ENCODE peak calls at places on chromosomes 5 and 9, in eight cellular contexts. T, L, U, W, Z, P, G and X are unnamed samples.

GRCh38 chr5:32507738-32508434 is 63.3 kb upstream of the ZFR start:
- DNase-seq in G (no peak), P (no peak), U (peak), T (no peak), W (peak), L (no peak), Z (peak), X (peak)

GRCh38 chr9:32427111-32427873 is 42.8 kb downstream of the ACO1 start:
- DNase-seq in W (no peak), U (peak), T (no peak), L (peak), P (no peak), G (no peak), Z (no peak), X (no peak)

GRCh38 chr9:127506814-127507750 is 55.8 kb downstream of the LRSAM1 start:
- DNase-seq in U (no peak), G (no peak), Z (peak), L (no peak), T (no peak), W (no peak), P (no peak), X (no peak)

GRCh38 chr9:134204991-134205578 is 40.7 kb upstream of the RNU6ATAC start:
- DNase-seq in P (no peak), W (peak), L (no peak), T (no peak), G (no peak), Z (no peak), U (no peak), X (no peak)

GRCh38 chr9:135335691-135336181 is 143.8 kb upstream of the PPP1R26 start:
- DNase-seq in W (no peak), L (no peak), U (no peak), T (no peak), P (no peak), G (no peak), Z (no peak), X (no peak)

GRCh38 chr9:97788763-97789663 is 64.0 kb upstream of the FOXE1 start:
- DNase-seq in P (no peak), U (peak), T (no peak), Z (no peak), W (no peak), L (no peak), G (no peak), X (peak)

GRCh38 chr9:106859957-106860715 is 2.8 kb upstream of the ZNF462 start:
- DNase-seq in Z (peak), L (no peak), G (no peak), W (no peak), P (no peak), T (no peak), U (peak), X (peak)

GRCh38 chr9:38417003-38417965 is 7.0 kb downstream of the IGFBPL1 start:
- DNase-seq in Z (no peak), L (no peak), P (peak), T (peak), U (peak), W (no peak), G (peak), X (peak)

GRCh38 chr5:149387081-149387611 is 8.1 kb upstream of the IL17B start:
- DNase-seq in G (no peak), Z (no peak), T (no peak), W (no peak), U (no peak), P (no peak), L (no peak), X (no peak)

GRCh38 chr5:176436641-176437040 is 11.5 kb upstream of the FAF2 start:
- DNase-seq in L (no peak), G (no peak), T (no peak), P (no peak), Z (peak), W (no peak), U (peak), X (no peak)

GRCh38 chr5:179413711-179414458 is 68.6 kb upstream of the ADAMTS2 start:
- DNase-seq in G (no peak), T (no peak), L (no peak), Z (no peak), W (no peak), P (no peak), U (no peak), X (no peak)

GRCh38 chr9:87950765-87951488 is 23.4 kb downstream of the CDK20 start:
- DNase-seq in T (no peak), G (no peak), W (no peak), Z (peak), U (peak), P (peak), L (no peak), X (peak)

GRCh38 chr5:25707093-25707492 is 1062.3 kb upstream of the CDH10 start:
- DNase-seq in W (no peak), G (no peak), Z (no peak), T (no peak), U (no peak), L (no peak), P (no peak), X (no peak)

GRCh38 chr5:9059920-9060691 is 485.8 kb downstream of the SEMA5A start:
- DNase-seq in P (no peak), W (peak), G (no peak), Z (peak), U (peak), L (no peak), T (no peak), X (peak)

GRCh38 chr9:79969383-79969782 is 397.6 kb downstream of the TLE4 start:
- DNase-seq in G (no peak), L (no peak), U (no peak), W (no peak), P (no peak), Z (no peak), T (no peak), X (no peak)

GRCh38 chr5:138440226-138441073 is 1.6 kb downstream of the REEP2 start:
- DNase-seq in T (no peak), P (no peak), G (no peak), U (no peak), L (no peak), Z (no peak), W (no peak), X (no peak)

GRCh38 chr9:16652511-16653101 is 217.9 kb downstream of the BNC2 start:
- DNase-seq in U (no peak), Z (no peak), W (no peak), G (no peak), L (no peak), P (no peak), T (no peak), X (no peak)

GRCh38 chr5:74316064-74316586 is 324.4 kb downstream of the ENC1 start:
- DNase-seq in T (peak), G (no peak), P (no peak), Z (peak), L (no peak), U (peak), W (peak), X (peak)

GRCh38 chr5:38500861-38501260 is 55.6 kb downstream of the LIFR start:
- DNase-seq in W (peak), G (no peak), Z (peak), L (no peak), T (no peak), P (no peak), U (peak), X (peak)

GRCh38 chr5:159536626-159537025 is 206.3 kb upstream of the IL12B start:
- DNase-seq in L (no peak), T (no peak), G (no peak), P (no peak), Z (no peak), U (peak), W (no peak), X (no peak)

GRCh38 chr5:148615644-148616283 is 38.6 kb downstream of the HTR4 start:
- DNase-seq in U (peak), W (peak), Z (no peak), T (no peak), P (no peak), G (no peak), L (no peak), X (no peak)

GRCh38 chr5:52469835-52470234 is 317.9 kb upstream of the ITGA1 start:
- DNase-seq in P (peak), Z (no peak), U (no peak), G (no peak), T (no peak), L (no peak), W (no peak), X (no peak)

GRCh38 chr9:95726756-95727155 is 148.7 kb upstream of the ERCC6L2 start:
- DNase-seq in T (no peak), U (peak), P (peak), L (no peak), G (no peak), W (peak), Z (peak), X (peak)

GRCh38 chr5:54301215-54301614 is 9.2 kb downstream of the ARL15 start:
- DNase-seq in U (no peak), T (no peak), W (no peak), L (no peak), G (no peak), Z (no peak), P (peak), X (no peak)

GRCh38 chr5:161548472-161549094 is 2.1 kb upstream of the GABRB2 start:
- DNase-seq in T (no peak), U (no peak), Z (peak), P (no peak), L (no peak), W (no peak), G (no peak), X (no peak)

GRCh38 chr5:37710965-37711364 is 128.9 kb downstream of the GDNF start:
- DNase-seq in W (no peak), T (no peak), U (peak), L (no peak), P (no peak), G (no peak), Z (no peak), X (no peak)

GRCh38 chr5:138226917-138227316 is 13.8 kb upstream of the CDC23 start:
- DNase-seq in U (no peak), W (no peak), P (no peak), L (no peak), T (no peak), Z (no peak), G (no peak), X (no peak)

GRCh38 chr9:18768951-18769622 is 263.9 kb downstream of the SAXO1 start:
- DNase-seq in P (no peak), T (no peak), Z (no peak), W (no peak), L (no peak), U (no peak), G (no peak), X (no peak)

GRCh38 chr9:135023389-135023788 is 64.1 kb upstream of the OLFM1 start:
- DNase-seq in P (no peak), W (no peak), U (peak), Z (peak), L (no peak), T (no peak), G (no peak), X (peak)

GRCh38 chr9:116219686-116220085 is 66.1 kb downstream of the PAPPA start:
- DNase-seq in W (no peak), G (no peak), T (no peak), Z (no peak), P (no peak), U (no peak), L (no peak), X (no peak)

GRCh38 chr5:76473676-76474075 is 70.6 kb downstream of the IQGAP2 start:
- DNase-seq in L (no peak), P (no peak), Z (no peak), U (no peak), T (peak), W (no peak), G (no peak), X (no peak)

GRCh38 chr5:31561936-31562335 is 29.8 kb downstream of the C5orf22 start:
- DNase-seq in Z (no peak), W (no peak), P (no peak), G (no peak), U (no peak), L (no peak), T (no peak), X (no peak)

GRCh38 chr9:127316586-127317383 is 52.2 kb downstream of the GARNL3 start:
- DNase-seq in U (peak), T (no peak), P (no peak), Z (peak), L (no peak), G (no peak), W (no peak), X (no peak)

GRCh38 chr5:107389130-107389553 is 281.6 kb downstream of the EFNA5 start:
- DNase-seq in L (no peak), Z (no peak), G (no peak), U (peak), P (peak), W (peak), T (no peak), X (peak)

GRCh38 chr5:34687269-34688011 is 31.3 kb downstream of the RAI14 start:
- DNase-seq in Z (no peak), T (no peak), L (no peak), U (no peak), P (no peak), G (no peak), W (no peak), X (no peak)

GRCh38 chr5:82308997-82309670 is 31.0 kb upstream of the RPS23 start:
- DNase-seq in G (no peak), L (no peak), U (no peak), P (no peak), Z (no peak), W (no peak), T (no peak), X (no peak)

GRCh38 chr5:69265931-69266330 is 31.2 kb downstream of the CDK7 start:
- DNase-seq in W (no peak), P (no peak), T (no peak), U (peak), Z (no peak), G (no peak), L (no peak), X (no peak)

GRCh38 chr5:176625966-176626875 is 4.1 kb downstream of the SNCB start:
- DNase-seq in Z (no peak), T (no peak), L (no peak), G (no peak), U (peak), P (no peak), W (no peak), X (peak)